ENCODE peak calls at places on chromosomes 5 and 9, in ten cellular contexts. V is lower lobe of right lung; B is CD8-positive, alpha-beta memory T cell; W is AG10803; X is EH; R is cardiac fibroblast; Q is stimulated activated CD4-positive, alpha-beta T cell treated with anti-CD3 and anti-CD28 coated beads, Interleukin-12 subunit alpha, Interleukin-12 subunit beta, amount 100 ng/mL, for 4 hours; Y is fibroblast of mammary gland; L is NCI-H774; G is left ventricle myocardium inferior. T is an unnamed sample.

GRCh38 chr5:159061834-159062530 is 37.7 kb downstream of the EBF1 start:
- DNase-seq in Q (no peak), W (no peak), Y (no peak), V (no peak), R (no peak), L (no peak), X (no peak), G (no peak), B (no peak), T (no peak)

GRCh38 chr5:167945542-167946384 is 345.7 kb upstream of the WWC1 start:
- DNase-seq in Q (no peak), G (peak), B (no peak), Y (peak), R (peak), W (peak), L (no peak), X (peak), V (no peak), T (no peak)

GRCh38 chr9:70120834-70121510 is 77.3 kb downstream of the MAMDC2 start:
- DNase-seq in B (no peak), L (no peak), R (peak), Y (peak), Q (no peak), V (no peak), G (peak), X (peak), W (peak), T (no peak)

GRCh38 chr5:133751846-133752245 is 139.5 kb upstream of the FSTL4 start:
- DNase-seq in Q (no peak), V (no peak), L (no peak), X (no peak), B (no peak), Y (no peak), W (no peak), R (no peak), G (no peak), T (no peak)

GRCh38 chr5:88729476-88730182 is 153.4 kb downstream of the MEF2C start:
- DNase-seq in G (peak), W (peak), L (peak), R (peak), Q (peak), X (peak), B (peak), V (no peak), Y (peak), T (no peak)

GRCh38 chr9:35599763-35600604 is 5.1 kb upstream of the TESK1 start:
- DNase-seq in G (no peak), W (no peak), Q (no peak), X (peak), B (no peak), R (peak), L (no peak), V (no peak), Y (no peak), T (no peak)

GRCh38 chr9:93263334-93264229 is 79.6 kb downstream of the WNK2 start:
- DNase-seq in V (peak), Y (no peak), L (no peak), Q (no peak), R (no peak), G (no peak), X (no peak), B (no peak), W (no peak), T (peak)

GRCh38 chr9:112751059-112751795 is 667 bp downstream of the SNX30 start:
- DNase-seq in G (peak), Q (peak), W (peak), X (peak), R (peak), L (peak), V (peak), Y (peak), B (peak), T (peak)

GRCh38 chr5:84985148-84985547 is 600.5 kb upstream of the EDIL3 start:
- DNase-seq in X (no peak), B (no peak), Y (no peak), R (no peak), W (no peak), G (no peak), V (no peak), L (no peak), Q (no peak), T (no peak)

GRCh38 chr5:145495741-145496140 is 339.4 kb downstream of the PRELID2 start:
- DNase-seq in W (peak), X (peak), L (no peak), R (peak), Q (no peak), B (no peak), Y (peak), V (no peak), G (no peak), T (no peak)

GRCh38 chr5:139640432-139641115 is 7.6 kb upstream of the CXXC5 start:
- DNase-seq in R (no peak), G (no peak), W (no peak), V (no peak), X (no peak), Y (no peak), L (no peak), B (no peak), Q (no peak), T (no peak)

GRCh38 chr5:34496258-34496657 is 159.9 kb upstream of the RAI14 start:
- DNase-seq in Y (peak), V (no peak), G (no peak), R (no peak), Q (no peak), L (no peak), B (no peak), X (no peak), W (peak), T (no peak)

GRCh38 chr5:66945389-66946349 is 250.9 kb downstream of the CD180 start:
- DNase-seq in V (no peak), Y (no peak), W (no peak), Q (no peak), X (no peak), B (no peak), G (no peak), L (no peak), R (peak), T (no peak)

T was measured in 8988T.